ENCODE peak calls at places on chromosomes 13 and 19, in six cellular contexts. U, V, G, B, T and F are unnamed samples.

GRCh38 chr13:48578516-48579166 is 45.8 kb upstream of the RCBTB2 start:
- DNase-seq in U (no peak), V (no peak), G (no peak), B (no peak), T (no peak), F (no peak)

GRCh38 chr19:4913996-4914735 is 4.9 kb downstream of the UHRF1 start:
- DNase-seq in U (no peak), V (no peak), G (no peak), B (no peak), T (no peak), F (no peak)

GRCh38 chr13:24724714-24725113 is 39.3 kb upstream of the RNF17 start:
- DNase-seq in U (no peak), V (no peak), G (no peak), B (no peak), T (no peak), F (no peak)

GRCh38 chr19:55693336-55693974 is 18.4 kb downstream of the EPN1 start:
- DNase-seq in U (no peak), V (no peak), G (peak), B (no peak), T (no peak), F (no peak)

GRCh38 chr13:34459856-34460255 is 482.2 kb upstream of the NBEA start:
- DNase-seq in U (no peak), V (no peak), G (no peak), B (no peak), T (no peak), F (no peak)

GRCh38 chr13:110226051-110226562 is 80.8 kb downstream of the COL4A1 start:
- DNase-seq in U (no peak), V (no peak), G (no peak), B (no peak), T (no peak), F (no peak)

GRCh38 chr13:109206616-109207015 is 577.2 kb downstream of the MYO16 start:
- DNase-seq in U (no peak), V (no peak), G (no peak), B (no peak), T (no peak), F (no peak)

GRCh38 chr19:16367269-16367683 is 42.6 kb downstream of the KLF2 start:
- DNase-seq in U (peak), V (no peak), G (no peak), B (no peak), T (no peak), F (no peak)

GRCh38 chr19:54209748-54210494 is 9.3 kb downstream of the RPS9 start:
- DNase-seq in U (no peak), V (peak), G (peak), B (peak), T (peak), F (peak)

GRCh38 chr19:19226663-19227062 is 14.9 kb downstream of the NCAN start:
- DNase-seq in U (no peak), V (no peak), G (no peak), B (no peak), T (no peak), F (no peak)

GRCh38 chr19:15252398-15253018 is 20.3 kb upstream of the EPHX3 start:
- DNase-seq in U (no peak), V (peak), G (no peak), B (no peak), T (no peak), F (no peak)

GRCh38 chr13:74406439-74406838 is 272.2 kb upstream of the KLF12 start:
- DNase-seq in U (no peak), V (no peak), G (no peak), B (no peak), T (no peak), F (no peak)

GRCh38 chr19:13965926-13966683 is 13.8 kb downstream of the DCAF15 start:
- DNase-seq in U (no peak), V (no peak), G (no peak), B (no peak), T (no peak), F (no peak)

GRCh38 chr13:90675129-90675528 is 672.4 kb upstream of the MIR17HG start:
- DNase-seq in U (no peak), V (no peak), G (no peak), B (no peak), T (no peak), F (no peak)

GRCh38 chr13:90686438-90686837 is 661.0 kb upstream of the MIR17HG start:
- DNase-seq in U (no peak), V (no peak), G (no peak), B (no peak), T (no peak), F (no peak)

GRCh38 chr13:90683711-90684131 is 663.8 kb upstream of the MIR17HG start:
- DNase-seq in U (no peak), V (no peak), G (no peak), B (no peak), T (no peak), F (no peak)

DNA sequence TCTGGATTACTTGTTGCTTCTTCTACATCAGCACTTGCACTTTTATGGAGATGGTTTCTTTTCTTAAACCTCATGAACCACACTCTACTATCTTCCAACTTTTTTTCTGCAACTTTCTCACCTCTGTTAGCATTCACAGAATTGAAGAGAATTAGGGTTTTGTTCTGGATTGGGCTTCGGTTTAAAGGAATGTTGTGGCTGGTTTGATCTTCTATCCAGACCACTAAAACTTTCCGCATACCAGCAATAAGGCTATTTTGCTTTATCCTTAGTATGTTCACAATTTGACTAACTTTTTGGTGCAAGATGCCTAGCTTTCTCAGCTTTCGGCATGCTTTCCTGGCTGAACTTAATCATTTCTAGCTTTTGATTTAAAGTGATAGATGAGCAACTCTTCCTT is 666.7 kb upstream of the MIR17HG start:
- DNase-seq in U (no peak), V (no peak), G (no peak), B (no peak), T (no peak), F (no peak)
- TF ChIP-seq CTCF in U (no peak), V (no peak), G (no peak), B (no peak), T (no peak), F (no peak)

GRCh38 chr13:33183431-33184130 is 102.0 kb downstream of the STARD13 start:
- DNase-seq in U (no peak), V (no peak), G (no peak), B (no peak), T (no peak), F (no peak)
- H3K27ac ChIP-seq in U (no peak), V (no peak), G (no peak), B (peak), T (peak), F (no peak)

GRCh38 chr13:93226623-93227279 is at the start of gene GPC6:
- DNase-seq in U (no peak), V (no peak), G (no peak), B (no peak), T (no peak), F (no peak)

GRCh38 chr13:93224545-93224944 is 2.1 kb upstream of the GPC6 start:
- DNase-seq in U (no peak), V (no peak), G (no peak), B (no peak), T (no peak), F (no peak)

GRCh38 chr13:93225610-93226009 is 997 bp upstream of the GPC6 start:
- DNase-seq in U (no peak), V (no peak), G (no peak), B (no peak), T (no peak), F (no peak)

GRCh38 chr13:93227280-93227905 is 786 bp downstream of the GPC6 start:
- DNase-seq in U (no peak), V (no peak), G (no peak), B (no peak), T (no peak), F (no peak)

GRCh38 chr13:93226065-93226622 is 463 bp upstream of the GPC6 start:
- DNase-seq in U (no peak), V (no peak), G (no peak), B (no peak), T (no peak), F (no peak)
- TF ChIP-seq CTCF in U (no peak), V (no peak), G (no peak), B (no peak), T (no peak), F (no peak)

DNA sequence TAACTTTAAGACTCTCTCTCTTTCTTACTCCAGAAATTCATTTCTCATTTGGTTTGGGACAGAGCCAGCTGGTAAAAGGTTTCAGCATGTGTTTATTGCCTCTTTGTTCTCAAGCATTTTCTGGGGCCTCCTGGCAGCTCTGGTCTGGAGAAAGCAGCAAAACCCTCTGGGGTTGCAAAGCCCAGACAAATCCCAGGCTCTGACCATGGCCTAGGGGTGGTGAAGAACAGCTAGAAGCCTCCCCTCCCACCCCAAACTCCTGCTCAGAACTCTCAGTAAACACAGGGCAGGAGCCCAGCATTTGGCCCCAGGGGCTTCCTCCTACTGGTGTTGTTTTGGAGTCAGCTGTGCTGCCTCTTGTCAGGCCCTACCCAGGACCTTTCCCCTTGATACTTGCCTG is 124.2 kb upstream of the SERP2 start:
- DNase-seq in U (no peak), V (peak), G (peak), B (no peak), T (no peak), F (peak)
- H3K27ac ChIP-seq in U (no peak), V (peak), G (peak), B (peak), T (peak), F (peak)

GRCh38 chr19:45446295-45446694 is 21.5 kb upstream of the FOSB start:
- DNase-seq in U (no peak), V (no peak), G (no peak), B (no peak), T (no peak), F (no peak)
- TF ChIP-seq CTCF in U (peak), V (no peak), G (peak), B (peak), T (no peak), F (no peak)

GRCh38 chr13:43008591-43008990 is 14.8 kb upstream of the DNAJC15 start:
- DNase-seq in U (no peak), V (no peak), G (no peak), B (no peak), T (no peak), F (no peak)
- H3K27ac ChIP-seq in U (no peak), V (no peak), G (no peak), B (no peak), T (no peak), F (no peak)

GRCh38 chr19:17966497-17967257 is at the start of gene KCNN1:
- DNase-seq in U (no peak), V (no peak), G (no peak), B (no peak), T (no peak), F (no peak)

GRCh38 chr19:17967258-17968051 is 548 bp downstream of the KCNN1 start:
- DNase-seq in U (no peak), V (no peak), G (no peak), B (no peak), T (no peak), F (no peak)

GRCh38 chr19:17966115-17966455 is 822 bp upstream of the KCNN1 start:
- DNase-seq in U (no peak), V (no peak), G (no peak), B (no peak), T (no peak), F (no peak)

GRCh38 chr19:17969096-17969792 is 2.3 kb downstream of the KCNN1 start:
- DNase-seq in U (no peak), V (no peak), G (no peak), B (no peak), T (no peak), F (no peak)

GRCh38 chr19:17968376-17968775 is 1.5 kb downstream of the KCNN1 start:
- DNase-seq in U (no peak), V (no peak), G (no peak), B (no peak), T (no peak), F (no peak)
- TF ChIP-seq CTCF in U (no peak), V (no peak), G (no peak), B (no peak), T (no peak), F (no peak)